ENCODE peak calls at places on chromosomes 7 and 10, in eight cellular contexts. One of them, this sample, is unnamed. For H3K4me1 and H3K36me3, the result is how much of the 10 kb centered on the place peaks cover.

GRCh38 chr7:123120286-123120685 is 79.5 kb downstream of the SLC13A1 start:
- DNase-seq in neural progenitor cell: no peak
- DNase-seq in CD4-positive, alpha-beta memory T cell: no peak
- DNase-seq in aorta: no peak
- DNase-seq in effector memory CD4-positive, alpha-beta T cell: no peak
- DNase-seq in thoracic aorta: no peak
- DNase-seq in neuronal stem cell: no peak
- DNase-seq in heart left ventricle: no peak
- DNase-seq in this sample: no peak

GRCh38 chr7:87318741-87319140 is 26.7 kb upstream of the CROT start:
- DNase-seq in CD4-positive, alpha-beta memory T cell: no peak
- DNase-seq in heart left ventricle: no peak
- DNase-seq in effector memory CD4-positive, alpha-beta T cell: no peak
- DNase-seq in neuronal stem cell: no peak
- DNase-seq in neural progenitor cell: no peak
- DNase-seq in aorta: no peak
- DNase-seq in thoracic aorta: no peak
- DNase-seq in this sample: no peak

GRCh38 chr10:110556993-110557601 is 10.4 kb upstream of the SMC3 start:
- DNase-seq in aorta: peak
- DNase-seq in neural progenitor cell: peak
- DNase-seq in heart left ventricle: no peak
- DNase-seq in thoracic aorta: no peak
- DNase-seq in CD4-positive, alpha-beta memory T cell: peak
- DNase-seq in effector memory CD4-positive, alpha-beta T cell: peak
- DNase-seq in neuronal stem cell: peak
- DNase-seq in this sample: peak

GRCh38 chr10:114821915-114822770 is 563 bp downstream of the FHIP2A start:
- DNase-seq in neuronal stem cell: peak
- DNase-seq in CD4-positive, alpha-beta memory T cell: peak
- DNase-seq in aorta: peak
- DNase-seq in heart left ventricle: peak
- DNase-seq in neural progenitor cell: peak
- DNase-seq in thoracic aorta: no peak
- DNase-seq in effector memory CD4-positive, alpha-beta T cell: peak
- DNase-seq in this sample: peak

GRCh38 chr10:26044123-26044749 is 110.2 kb downstream of the MYO3A start:
- DNase-seq in heart left ventricle: no peak
- DNase-seq in neuronal stem cell: no peak
- DNase-seq in CD4-positive, alpha-beta memory T cell: no peak
- DNase-seq in effector memory CD4-positive, alpha-beta T cell: no peak
- DNase-seq in neural progenitor cell: peak
- DNase-seq in aorta: peak
- DNase-seq in thoracic aorta: no peak
- DNase-seq in this sample: peak

GRCh38 chr10:86349474-86349873 is 17.1 kb downstream of the GRID1 start:
- DNase-seq in effector memory CD4-positive, alpha-beta T cell: no peak
- DNase-seq in heart left ventricle: peak
- DNase-seq in neural progenitor cell: peak
- DNase-seq in thoracic aorta: no peak
- DNase-seq in aorta: peak
- DNase-seq in neuronal stem cell: no peak
- DNase-seq in CD4-positive, alpha-beta memory T cell: no peak
- DNase-seq in this sample: peak

GRCh38 chr7:77734590-77735421 is 38.5 kb downstream of the RSBN1L start:
- DNase-seq in thoracic aorta: no peak
- DNase-seq in aorta: no peak
- DNase-seq in neuronal stem cell: no peak
- DNase-seq in neural progenitor cell: no peak
- DNase-seq in effector memory CD4-positive, alpha-beta T cell: no peak
- DNase-seq in heart left ventricle: no peak
- DNase-seq in CD4-positive, alpha-beta memory T cell: no peak
- DNase-seq in this sample: no peak

GRCh38 chr10:43210556-43210955 is 56.3 kb downstream of the RASGEF1A start:
- DNase-seq in heart left ventricle: peak
- DNase-seq in neuronal stem cell: no peak
- DNase-seq in CD4-positive, alpha-beta memory T cell: no peak
- DNase-seq in effector memory CD4-positive, alpha-beta T cell: no peak
- DNase-seq in neural progenitor cell: no peak
- DNase-seq in thoracic aorta: no peak
- DNase-seq in aorta: peak
- DNase-seq in this sample: no peak

GRCh38 chr10:47381427-47382379 is 2.4 kb downstream of the ZNF488 start:
- DNase-seq in neuronal stem cell: no peak
- DNase-seq in CD4-positive, alpha-beta memory T cell: no peak
- DNase-seq in aorta: peak
- DNase-seq in neural progenitor cell: no peak
- DNase-seq in heart left ventricle: no peak
- DNase-seq in thoracic aorta: no peak
- DNase-seq in effector memory CD4-positive, alpha-beta T cell: no peak
- DNase-seq in this sample: no peak

GRCh38 chr7:122790132-122790531 is 87.4 kb upstream of the RNF148 start:
- DNase-seq in CD4-positive, alpha-beta memory T cell: no peak
- DNase-seq in effector memory CD4-positive, alpha-beta T cell: no peak
- DNase-seq in aorta: no peak
- DNase-seq in thoracic aorta: no peak
- DNase-seq in neural progenitor cell: no peak
- DNase-seq in neuronal stem cell: no peak
- DNase-seq in heart left ventricle: no peak
- DNase-seq in this sample: no peak

GRCh38 chr10:32057041-32057372 is 782 bp upstream of the KIF5B start:
- DNase-seq in thoracic aorta: no peak
- DNase-seq in heart left ventricle: no peak
- DNase-seq in effector memory CD4-positive, alpha-beta T cell: no peak
- DNase-seq in CD4-positive, alpha-beta memory T cell: no peak
- DNase-seq in aorta: no peak
- DNase-seq in neural progenitor cell: no peak
- DNase-seq in neuronal stem cell: no peak
- DNase-seq in this sample: no peak

GRCh38 chr7:135260930-135261721 is 27.5 kb downstream of the STRA8 start:
- DNase-seq in effector memory CD4-positive, alpha-beta T cell: no peak
- DNase-seq in neural progenitor cell: no peak
- DNase-seq in thoracic aorta: no peak
- DNase-seq in heart left ventricle: no peak
- DNase-seq in aorta: no peak
- DNase-seq in CD4-positive, alpha-beta memory T cell: no peak
- DNase-seq in neuronal stem cell: no peak
- DNase-seq in this sample: peak

GRCh38 chr7:30322656-30323355 is 38.4 kb downstream of the ZNRF2 start:
- DNase-seq in neural progenitor cell: no peak
- DNase-seq in CD4-positive, alpha-beta memory T cell: no peak
- DNase-seq in effector memory CD4-positive, alpha-beta T cell: no peak
- DNase-seq in neuronal stem cell: no peak
- DNase-seq in aorta: no peak
- DNase-seq in heart left ventricle: no peak
- DNase-seq in thoracic aorta: no peak
- DNase-seq in this sample: no peak

GRCh38 chr7:74479066-74479781 is 25.5 kb downstream of the GTF2IRD1 start:
- DNase-seq in heart left ventricle: no peak
- DNase-seq in neuronal stem cell: no peak
- DNase-seq in effector memory CD4-positive, alpha-beta T cell: no peak
- DNase-seq in CD4-positive, alpha-beta memory T cell: no peak
- DNase-seq in thoracic aorta: no peak
- DNase-seq in aorta: peak
- DNase-seq in neural progenitor cell: no peak
- DNase-seq in this sample: no peak

GRCh38 chr7:74480861-74481417 is 27.2 kb downstream of the GTF2IRD1 start:
- DNase-seq in thoracic aorta: no peak
- DNase-seq in CD4-positive, alpha-beta memory T cell: no peak
- DNase-seq in neural progenitor cell: no peak
- DNase-seq in effector memory CD4-positive, alpha-beta T cell: no peak
- DNase-seq in neuronal stem cell: no peak
- DNase-seq in aorta: peak
- DNase-seq in heart left ventricle: peak
- DNase-seq in this sample: peak

GRCh38 chr7:74478671-74479065 is 25.0 kb downstream of the GTF2IRD1 start:
- DNase-seq in neural progenitor cell: no peak
- DNase-seq in thoracic aorta: no peak
- DNase-seq in neuronal stem cell: no peak
- DNase-seq in CD4-positive, alpha-beta memory T cell: no peak
- DNase-seq in effector memory CD4-positive, alpha-beta T cell: no peak
- DNase-seq in aorta: no peak
- DNase-seq in heart left ventricle: no peak
- DNase-seq in this sample: no peak

GRCh38 chr7:74481458-74482324 is 28.0 kb downstream of the GTF2IRD1 start:
- DNase-seq in heart left ventricle: no peak
- DNase-seq in neural progenitor cell: no peak
- DNase-seq in effector memory CD4-positive, alpha-beta T cell: no peak
- DNase-seq in aorta: no peak
- DNase-seq in CD4-positive, alpha-beta memory T cell: no peak
- DNase-seq in thoracic aorta: no peak
- DNase-seq in neuronal stem cell: no peak
- DNase-seq in this sample: peak

GRCh38 chr7:74479961-74480829 is 26.5 kb downstream of the GTF2IRD1 start:
- DNase-seq in heart left ventricle: peak
- DNase-seq in thoracic aorta: peak
- DNase-seq in neural progenitor cell: peak
- DNase-seq in neuronal stem cell: peak
- DNase-seq in effector memory CD4-positive, alpha-beta T cell: no peak
- DNase-seq in CD4-positive, alpha-beta memory T cell: no peak
- DNase-seq in aorta: peak
- DNase-seq in this sample: peak
- H3K4me1 ChIP-seq in heart left ventricle: under half
- H3K4me1 ChIP-seq in thoracic aorta: under half
- H3K4me1 ChIP-seq in neural progenitor cell: under half
- H3K4me1 ChIP-seq in neuronal stem cell: under half
- H3K4me1 ChIP-seq in effector memory CD4-positive, alpha-beta T cell: under half
- H3K4me1 ChIP-seq in CD4-positive, alpha-beta memory T cell: under half
- H3K4me1 ChIP-seq in aorta: under half
- H3K4me1 ChIP-seq in this sample: half or more

GRCh38 chr7:129006636-129007414 is 48.1 kb downstream of the TNPO3 start:
- DNase-seq in CD4-positive, alpha-beta memory T cell: no peak
- DNase-seq in thoracic aorta: no peak
- DNase-seq in neural progenitor cell: no peak
- DNase-seq in aorta: no peak
- DNase-seq in neuronal stem cell: no peak
- DNase-seq in heart left ventricle: no peak
- DNase-seq in effector memory CD4-positive, alpha-beta T cell: no peak
- DNase-seq in this sample: no peak

GRCh38 chr7:129008645-129009414 is 46.1 kb downstream of the TNPO3 start:
- DNase-seq in effector memory CD4-positive, alpha-beta T cell: no peak
- DNase-seq in CD4-positive, alpha-beta memory T cell: no peak
- DNase-seq in heart left ventricle: no peak
- DNase-seq in neuronal stem cell: no peak
- DNase-seq in thoracic aorta: no peak
- DNase-seq in neural progenitor cell: no peak
- DNase-seq in aorta: no peak
- DNase-seq in this sample: no peak

GRCh38 chr7:129009437-129009836 is 45.5 kb downstream of the TNPO3 start:
- DNase-seq in aorta: no peak
- DNase-seq in neural progenitor cell: no peak
- DNase-seq in CD4-positive, alpha-beta memory T cell: no peak
- DNase-seq in neuronal stem cell: no peak
- DNase-seq in heart left ventricle: no peak
- DNase-seq in thoracic aorta: no peak
- DNase-seq in effector memory CD4-positive, alpha-beta T cell: no peak
- DNase-seq in this sample: no peak

GRCh38 chr7:129010075-129010474 is 44.8 kb downstream of the TNPO3 start:
- DNase-seq in thoracic aorta: no peak
- DNase-seq in neuronal stem cell: no peak
- DNase-seq in heart left ventricle: no peak
- DNase-seq in aorta: no peak
- DNase-seq in effector memory CD4-positive, alpha-beta T cell: no peak
- DNase-seq in neural progenitor cell: no peak
- DNase-seq in CD4-positive, alpha-beta memory T cell: no peak
- DNase-seq in this sample: no peak

DNA sequence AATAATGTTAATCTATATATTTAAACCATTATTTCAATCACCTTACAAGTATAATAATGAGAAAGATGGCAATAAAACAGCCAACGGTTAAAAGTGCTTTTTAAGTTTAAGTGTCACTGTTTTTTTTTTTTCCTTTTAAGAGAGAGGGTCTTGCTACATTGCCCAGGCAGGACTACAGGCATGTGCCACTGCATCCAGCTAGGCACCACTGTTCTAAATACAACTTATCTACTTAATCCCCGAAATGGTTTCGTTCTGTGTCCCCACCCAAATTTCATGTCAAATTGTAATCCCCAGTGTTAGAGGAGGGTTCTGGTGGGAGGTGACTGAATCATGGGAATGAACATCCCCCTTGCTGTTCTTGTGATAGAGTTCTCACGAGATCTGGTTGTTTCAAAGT is 49.7 kb downstream of the TNPO3 start:
- DNase-seq in thoracic aorta: no peak
- DNase-seq in effector memory CD4-positive, alpha-beta T cell: no peak
- DNase-seq in aorta: no peak
- DNase-seq in neural progenitor cell: no peak
- DNase-seq in neuronal stem cell: no peak
- DNase-seq in CD4-positive, alpha-beta memory T cell: no peak
- DNase-seq in heart left ventricle: no peak
- DNase-seq in this sample: no peak
- H3K36me3 ChIP-seq in thoracic aorta: under half
- H3K36me3 ChIP-seq in effector memory CD4-positive, alpha-beta T cell: under half
- H3K36me3 ChIP-seq in aorta: under half
- H3K36me3 ChIP-seq in neural progenitor cell: under half
- H3K36me3 ChIP-seq in neuronal stem cell: half or more
- H3K36me3 ChIP-seq in CD4-positive, alpha-beta memory T cell: under half
- H3K36me3 ChIP-seq in heart left ventricle: under half
- H3K36me3 ChIP-seq in this sample: under half

DNA sequence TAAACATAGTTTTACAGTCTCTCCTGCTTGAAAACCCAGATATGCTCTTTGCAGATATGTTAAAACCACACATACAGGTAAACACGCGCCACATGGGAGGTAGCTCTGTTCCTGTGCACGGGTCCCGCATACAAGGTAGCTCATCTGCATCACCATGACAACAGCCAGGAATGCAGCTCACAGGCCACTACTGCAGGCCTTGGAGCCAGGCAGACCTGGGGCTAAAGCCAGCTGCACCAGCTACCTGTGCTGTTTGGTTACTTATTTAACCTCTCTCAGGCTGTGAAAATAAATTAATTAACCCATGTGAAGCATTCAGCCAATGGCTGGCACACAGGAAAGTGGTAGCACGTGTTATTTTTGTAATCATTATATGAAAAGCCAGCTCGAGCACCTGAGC is 428.3 kb downstream of the TNS3 start:
- DNase-seq in effector memory CD4-positive, alpha-beta T cell: no peak
- DNase-seq in thoracic aorta: no peak
- DNase-seq in neuronal stem cell: no peak
- DNase-seq in heart left ventricle: no peak
- DNase-seq in neural progenitor cell: peak
- DNase-seq in aorta: no peak
- DNase-seq in CD4-positive, alpha-beta memory T cell: no peak
- DNase-seq in this sample: no peak
- H3K4me1 ChIP-seq in effector memory CD4-positive, alpha-beta T cell: under half
- H3K4me1 ChIP-seq in thoracic aorta: under half
- H3K4me1 ChIP-seq in neuronal stem cell: under half
- H3K4me1 ChIP-seq in heart left ventricle: under half
- H3K4me1 ChIP-seq in neural progenitor cell: under half
- H3K4me1 ChIP-seq in aorta: under half
- H3K4me1 ChIP-seq in CD4-positive, alpha-beta memory T cell: under half
- H3K4me1 ChIP-seq in this sample: under half

DNA sequence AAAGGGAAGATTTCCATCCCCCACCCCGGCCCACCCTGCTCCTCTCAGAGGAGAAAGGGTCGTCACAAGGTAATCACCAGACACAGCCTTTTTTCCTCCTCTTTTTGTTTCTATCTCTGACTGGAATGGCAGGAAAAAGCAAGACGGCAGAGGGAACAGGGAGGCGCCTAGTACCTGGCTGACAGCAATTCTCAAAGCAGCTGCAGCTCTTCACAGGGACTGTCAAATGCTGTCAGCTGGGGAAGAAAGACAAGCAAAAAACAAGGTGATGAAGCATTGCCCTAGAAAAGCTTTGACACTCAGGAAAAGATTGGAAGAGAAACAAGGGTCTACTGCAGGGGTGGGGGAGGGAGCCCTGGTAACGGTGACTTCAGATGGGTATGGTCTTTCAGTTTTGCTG is 52.7 kb downstream of the GNA12 start:
- DNase-seq in thoracic aorta: no peak
- DNase-seq in effector memory CD4-positive, alpha-beta T cell: no peak
- DNase-seq in neural progenitor cell: no peak
- DNase-seq in heart left ventricle: no peak
- DNase-seq in neuronal stem cell: no peak
- DNase-seq in CD4-positive, alpha-beta memory T cell: no peak
- DNase-seq in aorta: no peak
- DNase-seq in this sample: no peak
- H3K36me3 ChIP-seq in thoracic aorta: under half
- H3K36me3 ChIP-seq in effector memory CD4-positive, alpha-beta T cell: under half
- H3K36me3 ChIP-seq in neural progenitor cell: under half
- H3K36me3 ChIP-seq in heart left ventricle: under half
- H3K36me3 ChIP-seq in neuronal stem cell: half or more
- H3K36me3 ChIP-seq in CD4-positive, alpha-beta memory T cell: under half
- H3K36me3 ChIP-seq in aorta: under half
- H3K36me3 ChIP-seq in this sample: under half